ENCODE peak calls at places on chromosomes 13 and 19, in six cellular contexts. F is NCI-H2227 treated with DMSO at 0.1 percent for 48 hours; G is G401; X is stimulated activated CD4-positive, alpha-beta T cell treated with anti-CD3 and anti-CD28 coated beads, Interleukin-4, amount 100 ng/mL, for 4 hours; K is fibroblast of lung; S is NCI-H1694 treated with DMSO at 0.1 percent for 48 hours. U is an unnamed sample.
A peak's percentile ranks its signal among the peaks of the same experiment; 100 is the strongest.

GRCh38 chr13:43185206-43185605 is 161.8 kb downstream of the DNAJC15 start:
- DNase-seq in F (no peak), G (no peak), X (no peak), K (no peak), S (no peak), U (no peak)

GRCh38 chr19:35247526-35248309 is 1.1 kb upstream of the LSR start:
- DNase-seq in F (peak; percentile 88), G (peak; percentile 46), X (peak; percentile 53), K (no peak), S (no peak), U (no peak)

GRCh38 chr19:44643605-44644390 is at the start of gene PVR:
- DNase-seq in F (peak; percentile 23), G (peak; percentile 74), X (peak; percentile 53), K (peak; percentile 75), S (peak; percentile 61), U (peak; percentile 32)

GRCh38 chr19:57708641-57709354 is at the start of gene ZNF154:
- DNase-seq in F (no peak), G (peak; percentile 90), X (peak; percentile 6), K (peak; percentile 79), S (no peak), U (no peak)

GRCh38 chr19:45254044-45254531 is 3.0 kb downstream of the MARK4 start:
- DNase-seq in F (no peak), G (no peak), X (no peak), K (no peak), S (no peak), U (no peak)

GRCh38 chr13:111271186-111271698 is 49.2 kb upstream of the TEX29 start:
- DNase-seq in F (no peak), G (peak; percentile 57), X (no peak), K (no peak), S (no peak), U (no peak)

GRCh38 chr13:33132644-33133440 is 116.6 kb downstream of the KL start:
- DNase-seq in F (no peak), G (no peak), X (no peak), K (peak; percentile 74), S (no peak), U (no peak)

GRCh38 chr13:48559638-48560320 is 26.9 kb upstream of the RCBTB2 start:
- DNase-seq in F (no peak), G (no peak), X (no peak), K (peak; percentile 68), S (no peak), U (no peak)

GRCh38 chr13:40772765-40773473 is 1.9 kb upstream of the MRPS31 start:
- DNase-seq in F (no peak), G (no peak), X (no peak), K (no peak), S (no peak), U (no peak)

GRCh38 chr19:34484328-34484727 is 2.8 kb downstream of the WTIP start:
- DNase-seq in F (no peak), G (no peak), X (no peak), K (no peak), S (no peak), U (no peak)

GRCh38 chr19:20102097-20102496 is 24.3 kb downstream of the ZNF90 start:
- DNase-seq in F (no peak), G (no peak), X (no peak), K (no peak), S (no peak), U (no peak)

GRCh38 chr13:98144501-98145350 is 1.8 kb downstream of the FARP1 start:
- DNase-seq in F (no peak), G (peak; percentile 21), X (no peak), K (peak; percentile 62), S (no peak), U (no peak)

GRCh38 chr13:29679357-29680050 is 84.0 kb upstream of the SLC7A1 start:
- DNase-seq in F (no peak), G (no peak), X (no peak), K (peak; percentile 63), S (no peak), U (no peak)

GRCh38 chr19:33492090-33492489 is 29.5 kb downstream of the PEPD start:
- DNase-seq in F (no peak), G (no peak), X (no peak), K (no peak), S (no peak), U (no peak)

GRCh38 chr13:84844473-84844872 is 954.7 kb downstream of the SLITRK6 start:
- DNase-seq in F (peak; percentile 55), G (no peak), X (no peak), K (peak; percentile 3), S (no peak), U (no peak)

GRCh38 chr13:30847697-30848307 is 58.3 kb upstream of the MEDAG start:
- DNase-seq in F (peak; percentile 39), G (no peak), X (no peak), K (peak; percentile 100), S (no peak), U (no peak)

GRCh38 chr13:41060723-41061074 is 610 bp upstream of the WBP4 start:
- DNase-seq in F (peak; percentile 80), G (peak; percentile 92), X (peak; percentile 90), K (peak; percentile 83), S (peak; percentile 91), U (peak; percentile 68)

GRCh38 chr19:1790054-1790762 is 21.9 kb downstream of the ATP8B3 start:
- DNase-seq in F (no peak), G (no peak), X (no peak), K (no peak), S (no peak), U (no peak)

GRCh38 chr13:97975280-97975850 is 21.9 kb downstream of the IPO5 start:
- DNase-seq in F (peak; percentile 40), G (peak; percentile 62), X (no peak), K (no peak), S (peak; percentile 57), U (no peak)

GRCh38 chr13:95100525-95101121 is 200.6 kb downstream of the ABCC4 start:
- DNase-seq in F (no peak), G (no peak), X (no peak), K (peak; percentile 82), S (no peak), U (no peak)

GRCh38 chr13:110396913-110397379 is 89.9 kb downstream of the COL4A2 start:
- DNase-seq in F (no peak), G (no peak), X (no peak), K (peak; percentile 100), S (no peak), U (peak; percentile 78)

GRCh38 chr13:96575423-96576320 is 418.6 kb downstream of the OXGR1 start:
- DNase-seq in F (no peak), G (no peak), X (no peak), K (no peak), S (no peak), U (no peak)

GRCh38 chr19:40610396-40611064 is 9.4 kb downstream of the LTBP4 start:
- DNase-seq in F (no peak), G (no peak), X (peak; percentile 57), K (no peak), S (no peak), U (no peak)

GRCh38 chr13:112115403-112116091 is 48.6 kb downstream of the SOX1 start:
- DNase-seq in F (no peak), G (no peak), X (no peak), K (no peak), S (no peak), U (no peak)

GRCh38 chr19:38425810-38426466 is at the start of gene RASGRP4:
- DNase-seq in F (no peak), G (no peak), X (peak; percentile 48), K (no peak), S (no peak), U (no peak)